ENCODE peak calls at places on chromosome 14, in five cellular contexts. L is midbrain; V is activated naive CD4-positive, alpha-beta T cell; J is dermis microvascular lymphatic vessel endothelial cell; Z is caudate nucleus. D is an unnamed sample.

GRCh38 chr14:99562848-99563748 is 40.9 kb downstream of the CCDC85C start:
- DNase-seq in V (no peak), J (no peak), Z (peak; percentile 73), L (peak; percentile 80), D (no peak)

GRCh38 chr14:55556929-55557623 is 22.9 kb upstream of the KTN1 start:
- DNase-seq in J (peak; percentile 65), V (no peak), Z (peak; percentile 17), L (peak; percentile 34), D (peak; percentile 11)

GRCh38 chr14:56325251-56325839 is 207.1 kb downstream of the PELI2 start:
- DNase-seq in J (no peak), Z (no peak), V (no peak), L (no peak), D (no peak)

GRCh38 chr14:33671556-33671955 is 279.3 kb downstream of the EGLN3 start:
- DNase-seq in J (no peak), V (no peak), Z (no peak), L (no peak), D (no peak)

GRCh38 chr14:24436355-24437019 is 6.1 kb downstream of the SDR39U1 start:
- DNase-seq in Z (peak; percentile 59), J (peak; percentile 98), L (peak; percentile 71), V (no peak), D (peak; percentile 17)

GRCh38 chr14:104794099-104794498 is 1.4 kb downstream of the AKT1 start:
- DNase-seq in V (no peak), J (no peak), L (no peak), Z (no peak), D (no peak)

GRCh38 chr14:23695220-23695999 is 59.2 kb downstream of the DHRS2 start:
- DNase-seq in Z (no peak), V (no peak), J (no peak), L (no peak), D (no peak)

GRCh38 chr14:105116451-105117256 is 51.4 kb upstream of the GPR132 start:
- DNase-seq in Z (peak; percentile 74), V (no peak), J (no peak), L (no peak), D (no peak)

GRCh38 chr14:69880851-69881250 is 1.6 kb downstream of the SMOC1 start:
- DNase-seq in J (no peak), Z (no peak), V (no peak), L (no peak), D (no peak)

GRCh38 chr14:105021656-105022275 is 883 bp upstream of the CDCA4 start:
- DNase-seq in V (no peak), J (peak; percentile 22), Z (peak; percentile 59), L (no peak), D (no peak)

GRCh38 chr14:93346926-93347721 is at the start of gene COX8C:
- DNase-seq in Z (no peak), V (no peak), J (no peak), L (no peak), D (no peak)

GRCh38 chr14:51653855-51654548 is 2.3 kb downstream of the FRMD6 start:
- DNase-seq in J (no peak), Z (no peak), L (no peak), V (no peak), D (no peak)

GRCh38 chr14:38122241-38122640 is 85.5 kb upstream of the SSTR1 start:
- DNase-seq in V (no peak), Z (no peak), L (no peak), J (no peak), D (no peak)

GRCh38 chr14:100106661-100107112 is 41.5 kb downstream of the EVL start:
- DNase-seq in J (no peak), L (no peak), Z (no peak), V (no peak), D (no peak)

GRCh38 chr14:69012251-69012953 is 33.3 kb upstream of the ACTN1 start:
- DNase-seq in V (no peak), Z (no peak), L (no peak), J (no peak), D (no peak)

GRCh38 chr14:91158091-91158790 is 44.4 kb downstream of the DGLUCY start:
- DNase-seq in J (no peak), V (no peak), L (peak; percentile 52), Z (no peak), D (no peak)

GRCh38 chr14:92492261-92492660 is 21.3 kb upstream of the RIN3 start:
- DNase-seq in V (no peak), Z (no peak), L (no peak), J (no peak), D (no peak)

GRCh38 chr14:28773917-28774691 is 7.5 kb downstream of the FOXG1 start:
- DNase-seq in L (no peak), J (no peak), Z (peak; percentile 88), V (no peak), D (peak; percentile 63)

GRCh38 chr14:52412426-52412825 is 98.3 kb downstream of the PTGER2 start:
- DNase-seq in L (no peak), V (no peak), J (no peak), Z (no peak), D (no peak)

GRCh38 chr14:100802766-100803693 is 22.9 kb upstream of the MEG3 start:
- DNase-seq in L (no peak), V (no peak), Z (no peak), J (no peak), D (no peak)

GRCh38 chr14:105074601-105075053 is 9.4 kb upstream of the GPR132 start:
- DNase-seq in J (no peak), L (no peak), Z (no peak), V (no peak), D (no peak)

GRCh38 chr14:77570706-77571293 is 45.6 kb downstream of the SPTLC2 start:
- DNase-seq in L (no peak), V (no peak), Z (no peak), J (no peak), D (no peak)

GRCh38 chr14:88960528-88960927 is 136.1 kb downstream of the TTC8 start:
- DNase-seq in Z (no peak), J (no peak), L (no peak), V (no peak), D (no peak)

GRCh38 chr14:61174395-61175386 is 106.4 kb downstream of the TMEM30B start:
- DNase-seq in L (no peak), Z (no peak), V (no peak), J (no peak), D (no peak)

GRCh38 chr14:22601456-22601855 is 3.4 kb downstream of the ABHD4 start:
- DNase-seq in L (no peak), Z (no peak), V (no peak), J (no peak), D (no peak)

GRCh38 chr14:85428926-85429325 is 101.0 kb upstream of the FLRT2 start:
- DNase-seq in Z (no peak), L (no peak), V (no peak), J (no peak), D (no peak)

GRCh38 chr14:69671365-69672050 is 60.1 kb downstream of the SUSD6 start:
- DNase-seq in V (no peak), L (no peak), J (no peak), Z (no peak), D (no peak)

GRCh38 chr14:60639677-60640076 is 9.6 kb downstream of the SIX1 start:
- DNase-seq in L (no peak), J (no peak), Z (no peak), V (no peak), D (no peak)

GRCh38 chr14:61838661-61839060 is 76.4 kb downstream of the SNAPC1 start:
- DNase-seq in V (no peak), J (peak; percentile 30), Z (no peak), L (no peak), D (no peak)

GRCh38 chr14:98900236-98900635 is 371.8 kb downstream of the BCL11B start:
- DNase-seq in Z (no peak), J (no peak), L (no peak), V (no peak), D (no peak)

GRCh38 chr14:100212476-100213333 is 26.2 kb upstream of the YY1 start:
- DNase-seq in J (no peak), Z (no peak), L (no peak), V (no peak), D (no peak)

GRCh38 chr14:91380610-91381371 is 36.8 kb downstream of the CCDC88C start:
- DNase-seq in L (peak; percentile 8), J (no peak), Z (no peak), V (no peak), D (no peak)

GRCh38 chr14:50399251-50400032 is 2.8 kb upstream of the CDKL1 start:
- DNase-seq in Z (no peak), L (no peak), J (no peak), V (no peak), D (no peak)

GRCh38 chr14:36426836-36427235 is 93.2 kb downstream of the NKX2-1 start:
- DNase-seq in L (no peak), J (no peak), V (no peak), Z (no peak), D (no peak)

GRCh38 chr14:22200977-22201605 is 387.9 kb downstream of the DAD1 start:
- DNase-seq in Z (peak; percentile 43), V (no peak), L (peak; percentile 20), J (peak; percentile 4), D (no peak)

GRCh38 chr14:31038521-31039166 is 12.5 kb upstream of the STRN3 start:
- DNase-seq in V (no peak), J (peak; percentile 93), L (no peak), Z (no peak), D (no peak)